ENCODE peak calls at places on chromosomes 7 and 10, in nine cellular contexts. E is substantia nigra; X is breast epithelium; Q is caudate nucleus; N is foreskin fibroblast; S is nucleus accumbens; M is immature natural killer cell; T is fibroblast of the aortic adventitia; V is activated effector memory CD4-positive, alpha-beta T cell treated with Interleukin-2 at 50 U/mL for 16 hours. O is an unnamed sample.

GRCh38 chr10:32244421-32245207 is 102.3 kb downstream of the EPC1 start:
- DNase-seq in E (no peak), X (no peak), Q (no peak), N (no peak), S (no peak), M (no peak), T (no peak), V (no peak), O (no peak)

GRCh38 chr10:17387861-17388503 is 66.4 kb downstream of the ST8SIA6 start:
- DNase-seq in E (no peak), X (no peak), Q (no peak), N (peak), S (no peak), M (no peak), T (peak), V (no peak), O (no peak)

GRCh38 chr7:100099452-100099851 is 1.7 kb downstream of the MCM7 start:
- DNase-seq in E (no peak), X (no peak), Q (no peak), N (no peak), S (no peak), M (no peak), T (no peak), V (no peak), O (no peak)

GRCh38 chr10:104254493-104255243 is at the start of gene GSTO1:
- DNase-seq in E (peak), X (peak), Q (peak), N (peak), S (peak), M (peak), T (peak), V (peak), O (peak)

GRCh38 chr7:80711521-80711920 is 73.1 kb downstream of the CD36 start:
- DNase-seq in E (no peak), X (no peak), Q (no peak), N (peak), S (no peak), M (no peak), T (peak), V (no peak), O (peak)

GRCh38 chr7:12154119-12154518 is 57.0 kb upstream of the TMEM106B start:
- DNase-seq in E (no peak), X (no peak), Q (no peak), N (no peak), S (no peak), M (no peak), T (no peak), V (no peak), O (no peak)

GRCh38 chr10:74084955-74085354 is 65.7 kb downstream of the AP3M1 start:
- DNase-seq in E (no peak), X (no peak), Q (no peak), N (no peak), S (no peak), M (no peak), T (no peak), V (no peak), O (no peak)

GRCh38 chr10:71878327-71879034 is 27.4 kb upstream of the PSAP start:
- DNase-seq in E (no peak), X (no peak), Q (no peak), N (no peak), S (no peak), M (no peak), T (no peak), V (peak), O (no peak)

GRCh38 chr7:69358163-69358821 is 240.0 kb upstream of the AUTS2 start:
- DNase-seq in E (no peak), X (no peak), Q (no peak), N (no peak), S (no peak), M (no peak), T (peak), V (no peak), O (no peak)

GRCh38 chr7:18356195-18356645 is 139.3 kb upstream of the HDAC9 start:
- DNase-seq in E (no peak), X (no peak), Q (no peak), N (peak), S (no peak), M (peak), T (peak), V (no peak), O (no peak)

GRCh38 chr10:94218496-94219183 is 144.1 kb downstream of the NOC3L start:
- DNase-seq in E (no peak), X (no peak), Q (no peak), N (no peak), S (no peak), M (no peak), T (peak), V (no peak), O (no peak)

GRCh38 chr10:128024426-128024825 is 101.8 kb downstream of the MKI67 start:
- DNase-seq in E (no peak), X (no peak), Q (no peak), N (no peak), S (no peak), M (no peak), T (no peak), V (no peak), O (no peak)